ENCODE peak calls at places on chromosomes 11 and 22, in four cellular contexts. One of them, this sample, is unnamed.

GRCh38 chr11:15446929-15447328 is 332.2 kb downstream of the INSC start:
- DNase-seq in epithelial cell of proximal tubule: no peak
- DNase-seq in fibroblast of villous mesenchyme: no peak
- DNase-seq in tibial nerve: no peak
- DNase-seq in this sample: no peak

GRCh38 chr22:27237342-27237741 is 564.2 kb downstream of the MN1 start:
- DNase-seq in epithelial cell of proximal tubule: no peak
- DNase-seq in fibroblast of villous mesenchyme: no peak
- DNase-seq in tibial nerve: no peak
- DNase-seq in this sample: no peak

GRCh38 chr11:107545101-107545514 is 20.4 kb downstream of the ALKBH8 start:
- DNase-seq in tibial nerve: no peak
- DNase-seq in epithelial cell of proximal tubule: peak
- DNase-seq in fibroblast of villous mesenchyme: peak
- DNase-seq in this sample: peak

GRCh38 chr22:19763141-19764049 is 2.8 kb downstream of the TBX1 start:
- DNase-seq in epithelial cell of proximal tubule: no peak
- DNase-seq in fibroblast of villous mesenchyme: no peak
- DNase-seq in tibial nerve: no peak
- DNase-seq in this sample: no peak

GRCh38 chr22:22728382-22728781 is 84.0 kb downstream of the GGTLC2 start:
- DNase-seq in tibial nerve: no peak
- DNase-seq in epithelial cell of proximal tubule: no peak
- DNase-seq in fibroblast of villous mesenchyme: no peak
- DNase-seq in this sample: peak

GRCh38 chr11:93608280-93608862 is 53.1 kb upstream of the CEP295 start:
- DNase-seq in tibial nerve: no peak
- DNase-seq in fibroblast of villous mesenchyme: no peak
- DNase-seq in epithelial cell of proximal tubule: no peak
- DNase-seq in this sample: no peak

GRCh38 chr11:1749787-1750351 is 526 bp downstream of the IFITM10 start:
- DNase-seq in fibroblast of villous mesenchyme: peak
- DNase-seq in tibial nerve: no peak
- DNase-seq in epithelial cell of proximal tubule: peak
- DNase-seq in this sample: peak

GRCh38 chr11:64263021-64263946 is 12.0 kb downstream of the PLCB3 start:
- DNase-seq in epithelial cell of proximal tubule: no peak
- DNase-seq in tibial nerve: no peak
- DNase-seq in fibroblast of villous mesenchyme: peak
- DNase-seq in this sample: peak

GRCh38 chr11:69491071-69492031 is 9.9 kb downstream of the LINC01488 start:
- DNase-seq in fibroblast of villous mesenchyme: no peak
- DNase-seq in epithelial cell of proximal tubule: no peak
- DNase-seq in tibial nerve: no peak
- DNase-seq in this sample: no peak

GRCh38 chr11:120835601-120836228 is 188.2 kb upstream of the TBCEL start:
- DNase-seq in tibial nerve: no peak
- DNase-seq in fibroblast of villous mesenchyme: no peak
- DNase-seq in epithelial cell of proximal tubule: no peak
- DNase-seq in this sample: no peak

GRCh38 chr11:18750944-18751343 is 25.0 kb upstream of the IGSF22 start:
- DNase-seq in fibroblast of villous mesenchyme: no peak
- DNase-seq in tibial nerve: no peak
- DNase-seq in epithelial cell of proximal tubule: no peak
- DNase-seq in this sample: no peak

GRCh38 chr11:103807806-103808205 is 228.6 kb upstream of the DDI1 start:
- DNase-seq in tibial nerve: no peak
- DNase-seq in epithelial cell of proximal tubule: peak
- DNase-seq in fibroblast of villous mesenchyme: no peak
- DNase-seq in this sample: peak

GRCh38 chr22:30132290-30132996 is 52.2 kb downstream of the HORMAD2 start:
- DNase-seq in tibial nerve: no peak
- DNase-seq in fibroblast of villous mesenchyme: no peak
- DNase-seq in epithelial cell of proximal tubule: no peak
- DNase-seq in this sample: peak

GRCh38 chr11:27722117-27722844 is 22.0 kb upstream of the BDNF start:
- DNase-seq in epithelial cell of proximal tubule: no peak
- DNase-seq in tibial nerve: no peak
- DNase-seq in fibroblast of villous mesenchyme: no peak
- DNase-seq in this sample: peak

GRCh38 chr22:26139320-26139719 is 29.9 kb upstream of the SEZ6L start:
- DNase-seq in fibroblast of villous mesenchyme: no peak
- DNase-seq in epithelial cell of proximal tubule: no peak
- DNase-seq in tibial nerve: no peak
- DNase-seq in this sample: no peak

GRCh38 chr11:47331454-47332302 is 20.8 kb downstream of the MYBPC3 start:
- DNase-seq in fibroblast of villous mesenchyme: no peak
- DNase-seq in tibial nerve: no peak
- DNase-seq in epithelial cell of proximal tubule: no peak
- DNase-seq in this sample: no peak

GRCh38 chr22:45019861-45020655 is 10.3 kb upstream of the PHF21B start:
- DNase-seq in fibroblast of villous mesenchyme: no peak
- DNase-seq in tibial nerve: no peak
- DNase-seq in epithelial cell of proximal tubule: no peak
- DNase-seq in this sample: no peak

GRCh38 chr11:71283960-71284359 is 31.6 kb upstream of the SHANK2 start:
- DNase-seq in epithelial cell of proximal tubule: no peak
- DNase-seq in tibial nerve: no peak
- DNase-seq in fibroblast of villous mesenchyme: no peak
- DNase-seq in this sample: no peak

GRCh38 chr22:35914665-35915476 is 113.8 kb downstream of the RBFOX2 start:
- DNase-seq in tibial nerve: peak
- DNase-seq in epithelial cell of proximal tubule: peak
- DNase-seq in fibroblast of villous mesenchyme: peak
- DNase-seq in this sample: peak

GRCh38 chr11:110076388-110076965 is 16.7 kb upstream of the ZC3H12C start:
- DNase-seq in fibroblast of villous mesenchyme: peak
- DNase-seq in tibial nerve: no peak
- DNase-seq in epithelial cell of proximal tubule: no peak
- DNase-seq in this sample: no peak

GRCh38 chr22:47200273-47201051 is 438.0 kb downstream of the TBC1D22A start:
- DNase-seq in fibroblast of villous mesenchyme: peak
- DNase-seq in epithelial cell of proximal tubule: no peak
- DNase-seq in tibial nerve: no peak
- DNase-seq in this sample: no peak

GRCh38 chr11:33500865-33501479 is 199.7 kb downstream of the C11orf91 start:
- DNase-seq in fibroblast of villous mesenchyme: peak
- DNase-seq in epithelial cell of proximal tubule: no peak
- DNase-seq in tibial nerve: peak
- DNase-seq in this sample: peak

GRCh38 chr11:110971110-110971509 is 258.9 kb upstream of the ARHGAP20 start:
- DNase-seq in epithelial cell of proximal tubule: no peak
- DNase-seq in fibroblast of villous mesenchyme: peak
- DNase-seq in tibial nerve: no peak
- DNase-seq in this sample: peak

GRCh38 chr22:22932512-22932941 is 44.9 kb downstream of the IGLL5 start:
- DNase-seq in epithelial cell of proximal tubule: no peak
- DNase-seq in fibroblast of villous mesenchyme: no peak
- DNase-seq in tibial nerve: no peak
- DNase-seq in this sample: no peak

GRCh38 chr11:134118016-134118415 is 49.1 kb downstream of the JAM3 start:
- DNase-seq in fibroblast of villous mesenchyme: no peak
- DNase-seq in epithelial cell of proximal tubule: no peak
- DNase-seq in tibial nerve: no peak
- DNase-seq in this sample: no peak

GRCh38 chr11:20362481-20362880 is 1.0 kb upstream of the HTATIP2 start:
- DNase-seq in epithelial cell of proximal tubule: no peak
- DNase-seq in tibial nerve: no peak
- DNase-seq in fibroblast of villous mesenchyme: no peak
- DNase-seq in this sample: no peak

GRCh38 chr11:1978865-1979473 is 18.7 kb downstream of the H19 start:
- DNase-seq in tibial nerve: peak
- DNase-seq in fibroblast of villous mesenchyme: no peak
- DNase-seq in epithelial cell of proximal tubule: no peak
- DNase-seq in this sample: no peak

GRCh38 chr11:35292290-35292689 is 127.1 kb downstream of the SLC1A2 start:
- DNase-seq in tibial nerve: no peak
- DNase-seq in epithelial cell of proximal tubule: no peak
- DNase-seq in fibroblast of villous mesenchyme: no peak
- DNase-seq in this sample: no peak

GRCh38 chr22:19508024-19508776 is 16.0 kb downstream of the CLDN5 start:
- DNase-seq in fibroblast of villous mesenchyme: no peak
- DNase-seq in tibial nerve: no peak
- DNase-seq in epithelial cell of proximal tubule: no peak
- DNase-seq in this sample: no peak

GRCh38 chr22:29947410-29948387 is 64.7 kb downstream of the MTMR3 start:
- DNase-seq in epithelial cell of proximal tubule: no peak
- DNase-seq in tibial nerve: no peak
- DNase-seq in fibroblast of villous mesenchyme: no peak
- DNase-seq in this sample: peak

GRCh38 chr11:3165152-3165705 is at the start of gene OSBPL5:
- DNase-seq in tibial nerve: peak
- DNase-seq in fibroblast of villous mesenchyme: peak
- DNase-seq in epithelial cell of proximal tubule: no peak
- DNase-seq in this sample: peak

GRCh38 chr22:47354668-47355387 is 592.4 kb downstream of the TBC1D22A start:
- DNase-seq in tibial nerve: no peak
- DNase-seq in epithelial cell of proximal tubule: no peak
- DNase-seq in fibroblast of villous mesenchyme: no peak
- DNase-seq in this sample: no peak

GRCh38 chr11:129828301-129828836 is 12.7 kb downstream of the TMEM45B start:
- DNase-seq in fibroblast of villous mesenchyme: no peak
- DNase-seq in epithelial cell of proximal tubule: no peak
- DNase-seq in tibial nerve: no peak
- DNase-seq in this sample: peak

GRCh38 chr11:2668876-2669275 is 30.9 kb downstream of the KCNQ1OT1 start:
- DNase-seq in tibial nerve: no peak
- DNase-seq in epithelial cell of proximal tubule: no peak
- DNase-seq in fibroblast of villous mesenchyme: no peak
- DNase-seq in this sample: no peak

GRCh38 chr22:25148149-25148691 is 51.4 kb upstream of the CRYBB3 start:
- DNase-seq in tibial nerve: no peak
- DNase-seq in epithelial cell of proximal tubule: no peak
- DNase-seq in fibroblast of villous mesenchyme: no peak
- DNase-seq in this sample: no peak

GRCh38 chr11:95067828-95068244 is 1.1 kb downstream of the SRSF8 start:
- DNase-seq in epithelial cell of proximal tubule: no peak
- DNase-seq in tibial nerve: peak
- DNase-seq in fibroblast of villous mesenchyme: no peak
- DNase-seq in this sample: no peak

GRCh38 chr11:107591446-107592236 is 694 bp downstream of the ELMOD1 start:
- DNase-seq in tibial nerve: no peak
- DNase-seq in fibroblast of villous mesenchyme: peak
- DNase-seq in epithelial cell of proximal tubule: no peak
- DNase-seq in this sample: peak

GRCh38 chr22:40479126-40479800 is 108.9 kb downstream of the SGSM3 start:
- DNase-seq in tibial nerve: no peak
- DNase-seq in fibroblast of villous mesenchyme: no peak
- DNase-seq in epithelial cell of proximal tubule: no peak
- DNase-seq in this sample: no peak
- TF ChIP-seq CTCF in tibial nerve: no peak
- TF ChIP-seq CTCF in fibroblast of villous mesenchyme: no peak
- TF ChIP-seq CTCF in epithelial cell of proximal tubule: no peak
- TF ChIP-seq CTCF in this sample: no peak

GRCh38 chr22:37239336-37240239 is 4.5 kb downstream of the RAC2 start:
- DNase-seq in epithelial cell of proximal tubule: no peak
- DNase-seq in fibroblast of villous mesenchyme: no peak
- DNase-seq in tibial nerve: no peak
- DNase-seq in this sample: no peak
- H3K4me3 ChIP-seq in epithelial cell of proximal tubule: no peak
- H3K4me3 ChIP-seq in fibroblast of villous mesenchyme: no peak
- H3K4me3 ChIP-seq in tibial nerve: no peak
- H3K4me3 ChIP-seq in this sample: no peak

DNA sequence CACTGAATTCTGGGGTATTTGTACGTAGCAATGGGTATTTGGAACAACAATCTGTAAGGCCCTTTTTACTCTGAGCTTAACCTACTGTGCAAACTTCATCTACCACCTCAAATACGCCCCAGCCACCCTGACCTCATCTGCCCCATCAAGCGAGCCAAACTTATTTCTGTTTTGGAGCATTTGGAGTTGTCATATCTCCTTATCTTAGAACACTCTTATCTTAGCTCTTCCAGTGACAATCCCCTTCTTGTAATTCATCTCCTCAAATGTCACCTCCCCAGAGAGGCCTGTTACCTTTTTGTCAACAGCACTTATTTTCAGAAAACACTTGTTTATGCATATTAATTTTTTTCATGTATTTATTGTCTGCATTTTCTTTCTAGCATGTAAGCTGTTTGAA is 4.7 kb upstream of the MSANTD2 start:
- DNase-seq in fibroblast of villous mesenchyme: no peak
- DNase-seq in epithelial cell of proximal tubule: no peak
- DNase-seq in tibial nerve: no peak
- DNase-seq in this sample: no peak
- TF ChIP-seq CTCF in fibroblast of villous mesenchyme: no peak
- TF ChIP-seq CTCF in epithelial cell of proximal tubule: no peak
- TF ChIP-seq CTCF in tibial nerve: no peak
- TF ChIP-seq CTCF in this sample: no peak

DNA sequence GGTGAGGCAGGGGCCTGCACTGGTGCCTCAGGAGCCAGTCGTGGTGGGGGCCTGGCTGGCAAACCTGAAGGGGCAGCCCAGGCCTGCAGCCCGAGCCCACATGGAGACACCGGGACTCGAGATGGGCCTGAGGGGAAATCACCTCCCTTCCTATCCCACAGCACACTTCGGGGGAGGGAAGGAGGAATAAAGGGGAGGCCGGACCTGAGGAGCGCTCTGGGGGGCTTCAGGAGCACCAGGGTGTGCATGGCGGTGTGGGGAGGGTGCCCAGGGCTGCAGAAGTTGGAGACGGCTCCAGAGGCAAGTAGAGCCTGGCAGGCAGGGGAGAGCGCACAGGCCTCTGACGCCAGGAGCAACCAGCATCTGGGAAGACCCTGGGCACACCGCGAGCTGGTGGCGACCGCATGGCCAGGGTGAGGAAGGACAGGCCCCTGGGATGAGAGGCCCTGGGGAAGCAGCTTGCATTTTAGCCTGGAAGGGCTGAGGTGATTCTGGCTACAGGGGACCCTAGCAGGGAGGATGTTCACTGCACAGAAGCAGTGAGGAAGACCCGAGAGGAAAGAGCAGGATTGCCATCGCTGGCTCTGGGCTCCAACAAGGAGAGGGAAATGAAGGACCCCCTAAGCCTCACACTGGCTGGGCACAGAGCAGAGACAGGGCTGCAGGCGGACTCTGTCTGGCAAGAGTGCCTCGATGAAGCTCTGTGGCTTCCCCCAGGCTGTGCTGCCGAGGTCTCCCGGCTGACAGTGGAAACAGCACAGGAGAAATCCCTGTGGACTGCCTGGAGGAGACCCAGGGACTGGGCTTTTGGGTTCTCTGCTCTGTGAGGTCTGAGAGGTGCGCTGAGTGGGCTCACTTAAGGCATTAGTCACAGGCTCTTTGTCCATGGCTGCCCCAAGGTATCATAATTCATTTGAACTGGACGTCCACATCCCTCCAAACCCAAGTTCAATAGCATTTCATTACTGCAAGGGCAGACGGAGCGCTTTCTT is 457.7 kb downstream of the BRD1 start:
- DNase-seq in tibial nerve: no peak
- DNase-seq in fibroblast of villous mesenchyme: no peak
- DNase-seq in epithelial cell of proximal tubule: no peak
- DNase-seq in this sample: no peak
- H3K4me3 ChIP-seq in tibial nerve: no peak
- H3K4me3 ChIP-seq in fibroblast of villous mesenchyme: no peak
- H3K4me3 ChIP-seq in epithelial cell of proximal tubule: no peak
- H3K4me3 ChIP-seq in this sample: no peak

GRCh38 chr11:82818399-82819043 is 81.7 kb downstream of the PRCP start:
- DNase-seq in epithelial cell of proximal tubule: peak
- DNase-seq in fibroblast of villous mesenchyme: no peak
- DNase-seq in tibial nerve: no peak
- DNase-seq in this sample: no peak
- TF ChIP-seq CTCF in epithelial cell of proximal tubule: peak
- TF ChIP-seq CTCF in fibroblast of villous mesenchyme: no peak
- TF ChIP-seq CTCF in tibial nerve: no peak
- TF ChIP-seq CTCF in this sample: no peak

GRCh38 chr11:61497473-61497872 is 11.1 kb upstream of the LRRC10B start:
- DNase-seq in epithelial cell of proximal tubule: no peak
- DNase-seq in fibroblast of villous mesenchyme: no peak
- DNase-seq in tibial nerve: no peak
- DNase-seq in this sample: no peak
- H3K4me3 ChIP-seq in epithelial cell of proximal tubule: no peak
- H3K4me3 ChIP-seq in fibroblast of villous mesenchyme: no peak
- H3K4me3 ChIP-seq in tibial nerve: no peak
- H3K4me3 ChIP-seq in this sample: no peak

This sample was measured in cardiac fibroblast.